ENCODE peak calls at places on chromosome 22, in four cellular contexts. L is GM12878, C is K562, Q is H1. V is an unnamed sample.

GRCh38 chr22:40544758-40545157 is 91.8 kb downstream of the MRTFA start:
- DNase-seq in L (no peak), C (no peak), Q (no peak), V (no peak)

GRCh38 chr22:17131686-17132085 is 10.5 kb upstream of the TMEM121B start:
- DNase-seq in L (no peak), C (no peak), Q (no peak), V (no peak)

GRCh38 chr22:41000941-41001721 is 50.0 kb downstream of the RBX1 start:
- DNase-seq in L (no peak), C (no peak), Q (no peak), V (no peak)

GRCh38 chr22:30266445-30267381 is at the start of gene OSM:
- DNase-seq in L (no peak), C (no peak), Q (no peak), V (no peak)

GRCh38 chr22:17191163-17191562 is 28.1 kb downstream of the ADA2 start:
- DNase-seq in L (no peak), C (no peak), Q (no peak), V (no peak)

GRCh38 chr22:36332623-36333331 is 55.0 kb downstream of the MYH9 start:
- DNase-seq in L (peak; percentile 59), C (peak; percentile 41), Q (no peak), V (no peak)

GRCh38 chr22:20571531-20572007 is 64.2 kb downstream of the MED15 start:
- DNase-seq in L (no peak), C (peak; percentile 91), Q (peak; percentile 85), V (peak; percentile 81)

GRCh38 chr22:40009231-40009769 is 14.5 kb downstream of the FAM83F start:
- DNase-seq in L (no peak), C (peak; percentile 34), Q (peak; percentile 74), V (no peak)

GRCh38 chr22:23913306-23913660 is 19.1 kb downstream of the MIF start:
- DNase-seq in L (no peak), C (no peak), Q (no peak), V (no peak)

GRCh38 chr22:16866167-16866566 is 41.0 kb upstream of the XKR3 start:
- DNase-seq in L (no peak), C (no peak), Q (no peak), V (no peak)

GRCh38 chr22:25909988-25910387 is 168.0 kb downstream of the MYO18B start:
- DNase-seq in L (no peak), C (no peak), Q (no peak), V (peak; percentile 23)

GRCh38 chr22:43951966-43952365 is 3.3 kb upstream of the SAMM50 start:
- DNase-seq in L (no peak), C (no peak), Q (peak; percentile 52), V (no peak)

GRCh38 chr22:43956383-43956782 is 1.1 kb downstream of the SAMM50 start:
- DNase-seq in L (no peak), C (no peak), Q (no peak), V (no peak)

GRCh38 chr22:43955883-43956286 is 643 bp downstream of the SAMM50 start:
- DNase-seq in L (no peak), C (peak; percentile 20), Q (no peak), V (no peak)

GRCh38 chr22:43955040-43955882 is at the start of gene SAMM50:
- DNase-seq in L (peak; percentile 77), C (peak; percentile 92), Q (peak; percentile 91), V (peak; percentile 97)

DNA sequence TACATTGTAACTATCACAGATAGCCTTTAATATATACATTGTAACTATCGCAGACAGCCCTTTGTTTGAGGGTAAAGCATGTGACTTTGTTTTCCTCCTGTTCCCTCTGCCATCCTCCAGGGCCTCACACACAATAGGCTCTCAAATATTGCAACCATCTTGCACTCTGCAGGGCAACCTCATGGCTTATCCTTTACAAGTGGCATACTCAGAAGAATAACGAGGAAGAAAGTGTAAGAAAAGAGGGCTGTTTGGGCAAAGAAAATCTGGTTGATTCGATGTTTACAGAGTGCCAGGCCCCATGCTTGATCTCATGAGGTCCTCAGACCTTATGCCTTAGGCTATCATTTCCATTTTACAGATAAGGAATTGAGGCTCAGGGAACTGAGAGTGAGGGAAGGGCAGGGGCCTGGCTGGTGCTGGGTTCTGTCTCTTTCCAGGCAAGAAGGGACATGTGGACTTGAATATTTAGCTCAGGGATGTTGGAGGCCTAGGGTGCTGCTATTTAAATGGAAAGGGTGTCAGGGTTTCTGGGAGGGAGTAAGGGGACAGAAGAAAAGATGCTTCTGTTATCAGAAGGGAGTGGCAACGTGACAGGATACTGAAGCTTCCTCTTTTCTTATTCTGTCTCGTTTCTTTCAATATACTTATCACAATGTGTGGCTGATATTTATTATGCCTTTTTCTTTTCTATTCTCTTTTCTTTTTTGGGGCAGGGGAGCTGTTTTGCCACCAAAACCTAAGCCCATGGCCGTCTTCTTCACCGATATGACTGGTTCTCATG is 1.1 kb upstream of the SAMM50 start:
- DNase-seq in L (no peak), C (no peak), Q (no peak), V (peak; percentile 47)
- TF ChIP-seq NRF1 in L (no peak), C (no peak), Q (no peak), V (no peak)

GRCh38 chr22:50144005-50144614 is 26.4 kb upstream of the PANX2 start:
- DNase-seq in L (no peak), C (no peak), Q (no peak), V (no peak)
- TF ChIP-seq CHD2 in L (no peak), C (no peak), Q (no peak), V (no peak)

DNA sequence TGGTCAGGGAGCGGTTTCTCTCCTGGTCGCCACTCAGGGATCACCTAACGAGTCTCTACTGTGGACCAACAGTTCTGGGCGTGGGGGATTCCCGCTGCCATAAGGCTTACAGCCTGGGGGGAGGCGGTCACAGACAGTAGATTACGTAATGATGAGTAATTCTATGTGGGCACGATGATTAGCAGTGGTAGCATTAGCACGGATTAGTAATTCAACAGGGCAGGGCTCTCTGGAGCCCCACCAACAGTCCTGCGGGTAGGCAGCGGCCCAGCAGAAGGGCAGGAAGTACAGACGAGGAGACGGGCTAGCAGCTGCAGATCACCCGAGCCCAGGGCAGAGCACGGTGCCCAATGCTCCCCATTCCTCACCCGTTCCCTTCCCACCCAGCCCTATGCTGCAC is 3.6 kb downstream of the SHISAL1 start:
- DNase-seq in L (no peak), C (no peak), Q (no peak), V (no peak)
- TF ChIP-seq GABPA in L (no peak), C (no peak), Q (no peak), V (no peak)

GRCh38 chr22:27843441-27843840 is 41.9 kb upstream of the MN1 start:
- DNase-seq in L (no peak), C (no peak), Q (no peak), V (no peak)
- TF ChIP-seq NRF1 in L (no peak), C (no peak), Q (no peak), V (no peak)

GRCh38 chr22:47337161-47337621 is 574.7 kb downstream of the TBC1D22A start:
- DNase-seq in L (no peak), C (peak; percentile 4), Q (no peak), V (no peak)
- TF ChIP-seq CHD2 in L (no peak), C (no peak), Q (no peak), V (no peak)

DNA sequence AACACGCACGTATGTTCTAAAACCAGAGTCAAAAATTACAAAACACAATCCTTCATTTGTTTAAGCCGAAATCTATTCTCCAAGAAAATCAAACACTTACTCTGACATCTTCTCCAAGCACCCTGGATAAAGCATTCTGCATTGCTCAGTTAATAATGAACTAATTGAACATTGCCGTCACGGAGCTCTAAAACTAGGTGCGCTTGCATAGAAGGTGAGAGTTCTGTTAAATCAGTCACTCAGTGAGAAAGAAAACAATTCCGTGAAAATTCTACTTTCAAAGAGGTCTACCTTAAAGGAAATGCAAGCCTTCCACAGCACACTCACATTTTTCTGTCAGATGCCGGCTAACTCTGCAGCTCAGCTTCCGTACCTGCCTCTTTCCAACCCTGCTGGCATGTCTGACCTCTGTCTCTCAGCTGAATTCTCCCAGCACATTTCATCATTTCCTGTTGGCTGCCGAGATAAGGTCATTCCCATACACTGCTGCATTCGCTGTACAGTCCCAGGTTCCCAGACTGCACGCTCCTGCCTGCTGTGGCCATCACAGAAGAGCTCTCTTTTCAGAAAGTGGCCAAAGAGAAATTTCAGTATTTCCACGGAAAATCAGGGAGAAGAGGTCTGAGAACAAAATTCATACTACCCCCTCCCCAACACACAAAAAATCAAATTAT is 55.3 kb downstream of the PACSIN2 start:
- DNase-seq in L (no peak), C (peak; percentile 84), Q (no peak), V (peak; percentile 64)
- TF ChIP-seq GABPA in L (no peak), C (peak; percentile 88), Q (no peak), V (peak; percentile 52)

GRCh38 chr22:33923660-33924246 is 3.5 kb upstream of the LARGE1 start:
- DNase-seq in L (no peak), C (peak; percentile 58), Q (peak; percentile 76), V (peak; percentile 60)
- TF ChIP-seq NRF1 in L (no peak), C (no peak), Q (no peak), V (no peak)

GRCh38 chr22:49372111-49372529 is 455.6 kb downstream of the BRD1 start:
- DNase-seq in L (no peak), C (no peak), Q (no peak), V (no peak)
- TF ChIP-seq CHD2 in L (no peak), C (no peak), Q (no peak), V (no peak)

V was measured in SK-N-SH.